ENCODE peak calls at places on chromosomes 4 and X, in four cellular contexts. L is K562, S is HCT116, G is GM12878. T is an unnamed sample.

GRCh38 chrX:137565921-137566745 is at the start of gene ZIC3:
- DNase-seq in L (no peak), S (no peak), G (no peak), T (peak)

GRCh38 chr4:153170407-153170806 is 33.8 kb upstream of the TRIM2 start:
- DNase-seq in L (no peak), S (no peak), G (no peak), T (no peak)

GRCh38 chrX:155544886-155545285 is 67.9 kb downstream of the TMLHE start:
- DNase-seq in L (no peak), S (no peak), G (no peak), T (no peak)

GRCh38 chr4:37729649-37730004 is 43.5 kb upstream of the RELL1 start:
- DNase-seq in L (no peak), S (no peak), G (no peak), T (no peak)

GRCh38 chr4:98510757-98511517 is 147.5 kb downstream of the TSPAN5 start:
- DNase-seq in L (no peak), S (no peak), G (no peak), T (no peak)

GRCh38 chr4:14532436-14532835 is 469.8 kb upstream of the CPEB2 start:
- DNase-seq in L (no peak), S (no peak), G (no peak), T (no peak)

GRCh38 chrX:151476597-151476996 is 79.6 kb downstream of the VMA21 start:
- DNase-seq in L (no peak), S (no peak), G (no peak), T (no peak)

GRCh38 chr4:111208970-111209369 is 586.1 kb upstream of the PITX2 start:
- DNase-seq in L (no peak), S (no peak), G (no peak), T (peak)

GRCh38 chrX:39957816-39958561 is 139.8 kb downstream of the BCOR start:
- DNase-seq in L (no peak), S (no peak), G (no peak), T (no peak)

GRCh38 chr4:100261346-100261745 is 71.1 kb upstream of the DDIT4L start:
- DNase-seq in L (no peak), S (no peak), G (no peak), T (no peak)

GRCh38 chr4:84994280-84994679 is 27.8 kb upstream of the WDFY3 start:
- DNase-seq in L (no peak), S (no peak), G (no peak), T (no peak)

GRCh38 chr4:11367371-11367770 is 61.3 kb downstream of the HS3ST1 start:
- DNase-seq in L (no peak), S (no peak), G (no peak), T (no peak)

GRCh38 chr4:33940281-33940680 is 2304.0 kb downstream of the ARAP2 start:
- DNase-seq in L (no peak), S (no peak), G (no peak), T (no peak)

GRCh38 chr4:144902614-144903013 is 195.4 kb downstream of the ANAPC10 start:
- DNase-seq in L (no peak), S (no peak), G (no peak), T (no peak)

GRCh38 chrX:68177542-68177941 is 255.8 kb downstream of the OPHN1 start:
- DNase-seq in L (peak), S (no peak), G (no peak), T (no peak)

GRCh38 chr4:163542275-163542674 is 47.8 kb downstream of the TMA16 start:
- DNase-seq in L (no peak), S (no peak), G (no peak), T (no peak)

GRCh38 chrX:97895751-97896150 is 1012.0 kb downstream of the RPA4 start:
- DNase-seq in L (no peak), S (no peak), G (no peak), T (no peak)

GRCh38 chr4:8167291-8167690 is 8.7 kb upstream of the ABLIM2 start:
- DNase-seq in L (no peak), S (no peak), G (no peak), T (no peak)

GRCh38 chrX:13750204-13750603 is 15.7 kb downstream of the OFD1 start:
- DNase-seq in L (peak), S (peak), G (no peak), T (no peak)

GRCh38 chrX:129693343-129693742 is 38.6 kb upstream of the APLN start:
- DNase-seq in L (no peak), S (no peak), G (no peak), T (no peak)

GRCh38 chr4:187632260-187633010 is 363.1 kb upstream of the ZFP42 start:
- DNase-seq in L (no peak), S (no peak), G (no peak), T (no peak)

GRCh38 chrX:22246620-22247019 is 26.1 kb upstream of the CBLL2 start:
- DNase-seq in L (no peak), S (no peak), G (no peak), T (no peak)

GRCh38 chr4:83569967-83570366 is 34.1 kb downstream of the GPAT3 start:
- DNase-seq in L (no peak), S (no peak), G (no peak), T (no peak)
- TF ChIP-seq EGR1 in L (no peak), S (no peak), G (no peak), T (no peak)

DNA sequence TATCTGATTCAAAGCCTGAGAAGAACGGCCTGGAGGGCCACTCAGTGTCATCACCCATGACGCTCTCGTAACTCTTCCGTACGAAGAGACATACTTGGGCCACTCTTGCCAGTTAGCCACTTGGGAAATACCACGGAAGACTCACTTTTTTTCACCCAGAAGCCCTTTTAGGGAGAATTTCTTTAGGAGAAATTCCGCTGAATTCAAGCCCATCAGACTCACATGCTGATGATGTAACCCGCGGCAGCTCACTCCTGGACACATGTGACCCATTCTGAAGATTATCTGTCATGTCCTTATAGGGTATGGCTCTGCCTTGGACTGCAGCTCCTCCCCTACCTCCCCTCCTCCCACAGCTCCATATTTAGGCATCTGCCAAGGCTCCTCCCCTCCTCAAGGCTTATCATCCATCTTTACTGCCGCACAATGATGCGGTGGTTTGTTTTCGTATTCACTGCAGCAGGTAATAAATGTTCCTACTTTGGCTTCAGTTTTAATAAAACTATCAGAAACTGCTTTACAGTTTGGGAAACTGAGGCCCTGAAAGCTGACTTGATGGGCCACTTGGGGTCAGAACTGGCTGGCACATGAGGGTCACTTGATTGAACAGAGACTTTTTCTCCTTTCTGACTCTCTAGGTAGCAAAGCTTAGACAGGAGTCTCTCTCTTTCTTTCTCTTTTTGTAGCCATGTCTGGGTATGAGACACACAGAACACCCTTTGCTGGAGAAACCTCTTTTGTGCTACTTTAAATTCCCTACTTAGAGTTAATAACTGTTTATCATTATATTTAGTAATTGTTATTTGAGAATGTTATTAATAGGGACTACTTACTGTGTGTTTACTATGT is 42.1 kb downstream of the RHOH start:
- DNase-seq in L (peak), S (no peak), G (no peak), T (no peak)
- TF ChIP-seq EGR1 in L (no peak), S (no peak), G (no peak), T (no peak)

GRCh38 chr4:87506974-87507701 is 22.0 kb downstream of the SPARCL1 start:
- DNase-seq in L (no peak), S (no peak), G (no peak), T (no peak)
- TF ChIP-seq EGR1 in L (no peak), S (no peak), G (no peak), T (no peak)

GRCh38 chr4:83110970-83111369 is 3.6 kb downstream of the PLAC8 start:
- DNase-seq in L (no peak), S (no peak), G (no peak), T (no peak)
- TF ChIP-seq EGR1 in L (no peak), S (no peak), G (no peak), T (no peak)

T was measured in H1.